ENCODE peak calls at places on chromosomes 16 and 17, in six cellular contexts. F is skeletal muscle cell, K is kidney glomerular epithelial cell, J is fibroblast of lung, U is SW 1271, W is iris pigment epithelial cell. S is an unnamed sample.

GRCh38 chr16:84950906-84951305 is 60.4 kb downstream of the ZDHHC7 start:
- DNase-seq in F (no peak), K (no peak), J (no peak), U (no peak), W (no peak), S (no peak)

GRCh38 chr17:79707931-79708891 is 22.5 kb upstream of the ENPP7 start:
- DNase-seq in F (no peak), K (peak), J (peak), U (peak), W (peak), S (peak)

GRCh38 chr16:8720080-8720966 is 45.9 kb downstream of the ABAT start:
- DNase-seq in F (peak), K (peak), J (no peak), U (no peak), W (no peak), S (no peak)

GRCh38 chr17:11705111-11705510 is 106.8 kb downstream of the DNAH9 start:
- DNase-seq in F (no peak), K (peak), J (no peak), U (no peak), W (peak), S (no peak)

GRCh38 chr17:73317554-73318426 is 6.0 kb upstream of the CDC42EP4 start:
- DNase-seq in F (no peak), K (no peak), J (no peak), U (no peak), W (no peak), S (no peak)

GRCh38 chr16:70700101-70701020 is 14.5 kb upstream of the MTSS2 start:
- DNase-seq in F (no peak), K (no peak), J (no peak), U (no peak), W (no peak), S (no peak)

GRCh38 chr17:8371786-8372185 is 4.7 kb downstream of the KRABD2 start:
- DNase-seq in F (no peak), K (no peak), J (no peak), U (no peak), W (no peak), S (no peak)

GRCh38 chr16:66604376-66605176 is at the start of gene CMTM3:
- DNase-seq in F (no peak), K (peak), J (peak), U (peak), W (peak), S (peak)

GRCh38 chr17:80970044-80970761 is 21.4 kb upstream of the CHMP6 start:
- DNase-seq in F (no peak), K (no peak), J (peak), U (peak), W (no peak), S (peak)

GRCh38 chr17:79952265-79952877 is 83.3 kb downstream of the TBC1D16 start:
- DNase-seq in F (no peak), K (no peak), J (no peak), U (no peak), W (no peak), S (no peak)

GRCh38 chr16:50494501-50495491 is 53.4 kb upstream of the NKD1 start:
- DNase-seq in F (no peak), K (no peak), J (no peak), U (no peak), W (no peak), S (no peak)

GRCh38 chr16:84868829-84869457 is 49.2 kb downstream of the CRISPLD2 start:
- DNase-seq in F (no peak), K (no peak), J (no peak), U (no peak), W (no peak), S (no peak)

GRCh38 chr16:46789075-46789474 is 40.9 kb upstream of the MYLK3 start:
- DNase-seq in F (no peak), K (no peak), J (no peak), U (no peak), W (no peak), S (no peak)

GRCh38 chr17:67531291-67531690 is 154.2 kb downstream of the PITPNC1 start:
- DNase-seq in F (no peak), K (no peak), J (no peak), U (no peak), W (no peak), S (peak)

GRCh38 chr17:47889734-47890529 is 6.1 kb upstream of the SP2 start:
- DNase-seq in F (peak), K (peak), J (peak), U (peak), W (peak), S (peak)

GRCh38 chr16:932831-933330 is 37.9 kb downstream of the LMF1 start:
- DNase-seq in F (no peak), K (no peak), J (no peak), U (no peak), W (no peak), S (no peak)

GRCh38 chr17:40615295-40615988 is 32.2 kb downstream of the SMARCE1 start:
- DNase-seq in F (peak), K (peak), J (peak), U (peak), W (peak), S (peak)

GRCh38 chr16:74020086-74020670 is 276.4 kb upstream of the PSMD7 start:
- DNase-seq in F (no peak), K (no peak), J (no peak), U (no peak), W (no peak), S (no peak)

GRCh38 chr17:7217113-7217987 is 2.3 kb downstream of the DLG4 start:
- DNase-seq in F (no peak), K (peak), J (peak), U (peak), W (peak), S (peak)

GRCh38 chr16:82509636-82510035 is 117.1 kb upstream of the CDH13 start:
- DNase-seq in F (no peak), K (no peak), J (no peak), U (no peak), W (no peak), S (no peak)

GRCh38 chr17:61451538-61452300 is 503 bp upstream of the TBX4 start:
- DNase-seq in F (no peak), K (no peak), J (peak), U (no peak), W (no peak), S (no peak)

GRCh38 chr17:47188266-47188665 is 829 bp downstream of the CDC27 start:
- DNase-seq in F (no peak), K (peak), J (peak), U (peak), W (peak), S (peak)

GRCh38 chr17:61157246-61157887 is 242.3 kb upstream of the TBX2 start:
- DNase-seq in F (no peak), K (no peak), J (peak), U (no peak), W (peak), S (peak)

GRCh38 chr17:82524540-82524939 is 5.0 kb downstream of the FOXK2 start:
- DNase-seq in F (no peak), K (no peak), J (no peak), U (no peak), W (no peak), S (no peak)

GRCh38 chr16:72739577-72739976 is 308.4 kb downstream of the ZFHX3 start:
- DNase-seq in F (peak), K (peak), J (peak), U (peak), W (peak), S (peak)

GRCh38 chr17:72802726-72803125 is 289.8 kb downstream of the SLC39A11 start:
- DNase-seq in F (no peak), K (no peak), J (no peak), U (no peak), W (no peak), S (no peak)

GRCh38 chr17:59652119-59652518 is 32.4 kb downstream of the CLTC start:
- DNase-seq in F (peak), K (no peak), J (peak), U (no peak), W (peak), S (peak)

GRCh38 chr17:4087911-4088693 is 54.7 kb downstream of the ZZEF1 start:
- DNase-seq in F (no peak), K (no peak), J (no peak), U (no peak), W (peak), S (peak)

GRCh38 chr16:75256059-75256870 is 4.8 kb upstream of the BCAR1 start:
- DNase-seq in F (no peak), K (no peak), J (no peak), U (no peak), W (no peak), S (no peak)

GRCh38 chr17:81685108-81685507 is 1.3 kb downstream of the HGS start:
- DNase-seq in F (peak), K (peak), J (peak), U (no peak), W (peak), S (peak)

GRCh38 chr17:50476545-50477315 is 1.9 kb upstream of the RSAD1 start:
- DNase-seq in F (no peak), K (no peak), J (no peak), U (no peak), W (no peak), S (no peak)